ENCODE peak calls at places on chromosomes 7 and 10, in five cellular contexts. Z is ovary, W is gastrocnemius medialis, L is A549, O is thyroid gland. K is an unnamed sample. For H3K4me1, the result is how much of the 10 kb centered on the place peaks cover.

GRCh38 chr10:7667262-7668141 is 736 bp upstream of the ITIH5 start:
- DNase-seq in Z (peak), W (no peak), L (no peak), O (peak), K (no peak)

GRCh38 chr7:20214787-20215669 is 2.2 kb downstream of the MACC1 start:
- DNase-seq in Z (no peak), W (no peak), L (no peak), O (peak), K (no peak)

GRCh38 chr10:58704226-58705200 is 191.8 kb downstream of the BICC1 start:
- DNase-seq in Z (no peak), W (no peak), L (no peak), O (no peak), K (no peak)

GRCh38 chr7:127968547-127968946 is 62.7 kb downstream of the LRRC4 start:
- DNase-seq in Z (no peak), W (no peak), L (no peak), O (peak), K (no peak)

GRCh38 chr10:116826803-116827202 is 22.5 kb upstream of the ENO4 start:
- DNase-seq in Z (no peak), W (no peak), L (no peak), O (no peak), K (no peak)

GRCh38 chr10:131666091-131666490 is 234.7 kb upstream of the PPP2R2D start:
- DNase-seq in Z (no peak), W (no peak), L (no peak), O (no peak), K (no peak)

GRCh38 chr7:126698446-126698845 is 554.3 kb downstream of the GRM8 start:
- DNase-seq in Z (no peak), W (no peak), L (no peak), O (no peak), K (no peak)

GRCh38 chr10:21238717-21239116 is 286.8 kb downstream of the SKIDA1 start:
- DNase-seq in Z (no peak), W (no peak), L (no peak), O (no peak), K (no peak)

GRCh38 chr10:3945026-3945425 is 160.0 kb upstream of the KLF6 start:
- DNase-seq in Z (no peak), W (no peak), L (no peak), O (no peak), K (no peak)

GRCh38 chr10:88932539-88933256 is 19.9 kb downstream of the ACTA2 start:
- DNase-seq in Z (peak), W (peak), L (peak), O (peak), K (peak)

GRCh38 chr7:1745576-1746490 is 75.8 kb downstream of the ELFN1 start:
- DNase-seq in Z (no peak), W (no peak), L (no peak), O (no peak), K (no peak)

GRCh38 chr10:102118867-102119266 is 1.3 kb downstream of the LDB1 start:
- DNase-seq in Z (peak), W (peak), L (no peak), O (peak), K (peak)

GRCh38 chr10:49767752-49768151 is 5.6 kb upstream of the OGDHL start:
- DNase-seq in Z (no peak), W (no peak), L (no peak), O (no peak), K (no peak)

GRCh38 chr7:133489906-133490305 is 237.0 kb downstream of the EXOC4 start:
- DNase-seq in Z (no peak), W (no peak), L (no peak), O (no peak), K (no peak)

GRCh38 chr10:91271886-91272285 is 51.4 kb downstream of the PCGF5 start:
- DNase-seq in Z (no peak), W (no peak), L (no peak), O (no peak), K (no peak)

GRCh38 chr7:14054125-14054524 is 64.7 kb upstream of the ETV1 start:
- DNase-seq in Z (no peak), W (no peak), L (no peak), O (no peak), K (no peak)

GRCh38 chr10:46530249-46531186 is 25.9 kb downstream of the GPRIN2 start:
- DNase-seq in Z (no peak), W (no peak), L (peak), O (no peak), K (peak)

GRCh38 chr10:113202011-113202410 is 252.0 kb downstream of the TCF7L2 start:
- DNase-seq in Z (no peak), W (no peak), L (no peak), O (no peak), K (no peak)

DNA sequence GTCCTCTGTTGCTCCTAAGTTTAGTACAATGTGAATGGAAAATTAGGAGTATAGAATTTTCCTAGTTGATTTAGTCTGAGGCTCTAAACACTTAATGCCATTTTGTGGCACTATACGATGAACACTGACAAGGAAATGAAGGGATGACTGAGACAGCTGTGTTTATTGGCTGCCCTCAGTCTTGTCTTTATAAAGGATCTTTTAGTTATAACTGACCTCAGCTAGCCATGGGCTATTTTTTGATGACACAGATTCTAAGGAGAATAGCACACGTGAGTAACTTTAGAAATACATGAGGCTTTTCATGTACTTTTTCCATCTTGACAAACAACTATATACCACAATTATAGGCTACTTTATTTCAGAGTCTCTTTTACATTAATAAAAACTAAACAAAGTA is 113.7 kb downstream of the PRKG1 start:
- DNase-seq in Z (no peak), W (no peak), L (no peak), O (no peak), K (no peak)
- TF ChIP-seq POLR2A in Z (no peak), W (no peak), L (no peak), O (no peak), K (no peak)

DNA sequence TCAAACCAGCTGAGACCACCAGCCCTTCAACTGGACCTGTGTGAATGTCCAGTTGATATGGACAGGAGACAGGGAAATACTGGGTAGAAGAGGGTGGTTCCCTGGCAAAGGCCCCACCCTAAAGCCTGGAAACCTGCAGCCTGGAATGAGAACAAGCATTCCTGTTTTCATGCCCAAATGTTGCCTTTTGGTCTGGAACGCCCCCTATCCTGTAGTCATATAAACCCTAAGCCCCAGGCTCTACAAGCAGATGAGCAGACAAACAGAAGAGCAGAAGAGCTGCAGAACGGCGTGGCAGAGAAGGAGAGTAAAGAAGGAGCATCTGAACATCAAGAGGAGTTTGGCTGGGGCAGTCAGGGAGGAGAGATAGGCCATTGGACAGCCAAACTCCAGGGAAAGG is 38.4 kb downstream of the SYPL1 start:
- DNase-seq in Z (no peak), W (no peak), L (no peak), O (no peak), K (no peak)
- H3K4me1 ChIP-seq in Z (under half), W (under half), L (under half), O (half or more), K (under half)

GRCh38 chr10:44310762-44311562 is 73.9 kb downstream of the CXCL12 start:
- DNase-seq in Z (peak), W (peak), L (peak), O (peak), K (peak)
- TF ChIP-seq POLR2A in Z (no peak), W (no peak), L (no peak), O (no peak), K (no peak)

GRCh38 chr7:27826347-27826746 is 86.4 kb downstream of the TAX1BP1 start:
- DNase-seq in Z (no peak), W (no peak), L (no peak), O (no peak), K (no peak)
- H3K4me1 ChIP-seq in Z (under half), W (under half), L (under half), O (under half), K (under half)